ENCODE peak calls at places on chromosomes 5 and 9, in four cellular contexts. G is A549; Y is ACHN; E is CD8-positive, alpha-beta memory T cell. L is an unnamed sample.

GRCh38 chr9:79984429-79985067 is 412.8 kb downstream of the TLE4 start:
- DNase-seq in Y (no peak), G (no peak), E (no peak), L (no peak)

GRCh38 chr5:150624334-150625163 is 15.9 kb upstream of the SYNPO start:
- DNase-seq in E (no peak), Y (peak; percentile 31), G (no peak), L (no peak)

GRCh38 chr5:115475768-115476167 is 68.8 kb downstream of the FEM1C start:
- DNase-seq in E (no peak), Y (no peak), G (no peak), L (no peak)

GRCh38 chr9:113578279-113578865 is 114.8 kb downstream of the RGS3 start:
- DNase-seq in Y (no peak), E (no peak), G (no peak), L (no peak)

GRCh38 chr9:106419737-106420136 is 443.2 kb upstream of the ZNF462 start:
- DNase-seq in Y (no peak), G (no peak), E (no peak), L (no peak)

GRCh38 chr9:132586830-132587483 is 4.6 kb downstream of the BARHL1 start:
- DNase-seq in E (no peak), G (no peak), Y (no peak), L (no peak)

GRCh38 chr5:154523704-154524103 is 45.7 kb upstream of the HAND1 start:
- DNase-seq in E (no peak), G (no peak), Y (no peak), L (no peak)

GRCh38 chr5:134975843-134976242 is 8.1 kb downstream of the CATSPER3 start:
- DNase-seq in G (no peak), E (no peak), Y (no peak), L (no peak)

GRCh38 chr9:109253637-109254284 is 67.1 kb downstream of the EPB41L4B start:
- DNase-seq in E (no peak), G (peak; percentile 56), Y (no peak), L (peak; percentile 61)

GRCh38 chr5:77638763-77639451 is 394 bp upstream of the OTP start:
- DNase-seq in Y (no peak), E (no peak), G (peak; percentile 5), L (no peak)

GRCh38 chr5:177130211-177131018 is 3.2 kb upstream of the NSD1 start:
- DNase-seq in E (no peak), Y (no peak), G (no peak), L (no peak)

GRCh38 chr5:53361708-53362107 is 118.7 kb upstream of the FST start:
- DNase-seq in E (no peak), G (no peak), Y (no peak), L (no peak)

GRCh38 chr5:126267435-126267834 is 155.8 kb upstream of the GRAMD2B start:
- DNase-seq in Y (no peak), G (no peak), E (no peak), L (no peak)

L was measured in thyroid gland.